ENCODE peak calls at places on chromosomes 16 and 17, in five cellular contexts. N is heart right ventricle, L is HCT116, K is uterus, E is left ventricle myocardium inferior. P is an unnamed sample.

GRCh38 chr17:68981288-68981687 is 26.1 kb upstream of the ABCA8 start:
- DNase-seq in K (peak), L (no peak), E (no peak), N (no peak), P (no peak)

GRCh38 chr17:81814748-81815645 is 11.0 kb downstream of the GCGR start:
- DNase-seq in N (no peak), L (no peak), E (no peak), K (no peak), P (no peak)

GRCh38 chr16:8858994-8859912 is 9.6 kb downstream of the CARHSP1 start:
- DNase-seq in L (no peak), K (no peak), N (no peak), E (no peak), P (no peak)

GRCh38 chr17:82939213-82940030 is 99.6 kb upstream of the ZNF750 start:
- DNase-seq in K (no peak), L (no peak), N (peak), E (peak), P (peak)

GRCh38 chr17:7191571-7192270 is 12.6 kb upstream of the ASGR1 start:
- DNase-seq in K (peak), N (no peak), L (no peak), E (no peak), P (no peak)

GRCh38 chr16:10992112-10992511 is 47.7 kb downstream of the CLEC16A start:
- DNase-seq in N (no peak), K (no peak), E (no peak), L (no peak), P (no peak)

GRCh38 chr16:11133344-11133921 is 122.6 kb downstream of the SOCS1 start:
- DNase-seq in E (peak), L (peak), N (peak), K (peak), P (no peak)

GRCh38 chr16:50430076-50430475 is 61.3 kb upstream of the BRD7 start:
- DNase-seq in E (no peak), L (no peak), N (no peak), K (no peak), P (no peak)

GRCh38 chr16:67884684-67885083 is at the start of gene NRN1L:
- DNase-seq in L (no peak), K (peak), N (peak), E (peak), P (no peak)

GRCh38 chr17:17710728-17711541 is 29.7 kb downstream of the RAI1 start:
- DNase-seq in E (no peak), K (peak), N (no peak), L (peak), P (no peak)

DNA sequence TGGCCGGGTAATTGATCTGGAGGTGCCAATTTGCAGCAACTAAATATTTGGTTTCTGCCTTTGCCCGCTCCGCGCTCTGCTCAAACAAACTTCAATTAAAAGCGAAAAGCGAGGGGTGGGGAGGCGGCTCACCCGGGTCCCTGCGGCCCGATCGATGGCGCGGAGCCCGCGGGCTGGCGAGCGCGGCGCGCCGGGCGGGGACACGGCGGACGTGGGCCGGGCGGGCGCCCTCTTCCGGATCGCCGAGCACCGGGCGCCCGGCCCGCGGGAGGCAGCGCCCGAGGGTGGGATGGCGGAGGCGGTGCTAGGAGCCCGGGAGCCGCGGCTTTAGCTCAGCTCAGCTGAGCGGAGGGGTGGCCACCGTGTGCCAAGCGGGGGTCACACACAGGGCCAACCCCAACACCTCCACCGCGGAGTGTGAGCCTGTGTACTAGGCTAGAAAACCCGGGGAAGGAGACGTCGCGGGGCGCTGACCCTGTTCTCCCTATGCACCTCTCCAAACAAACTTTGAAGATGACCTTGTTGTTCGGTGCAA is 32.2 kb downstream of the DCAKD start:
- DNase-seq in L (no peak), K (no peak), N (peak), E (peak), P (no peak)
- TF ChIP-seq CTCF in L (peak), K (peak), N (peak), E (peak), P (no peak)

GRCh38 chr16:24114876-24115275 is 141.3 kb upstream of the CACNG3 start:
- DNase-seq in L (no peak), E (no peak), N (no peak), K (no peak), P (no peak)

GRCh38 chr16:24116989-24117388 is 139.1 kb upstream of the CACNG3 start:
- DNase-seq in E (no peak), L (no peak), N (no peak), K (no peak), P (no peak)

GRCh38 chr16:24118126-24118821 is 137.9 kb upstream of the CACNG3 start:
- DNase-seq in N (no peak), K (no peak), E (no peak), L (no peak), P (no peak)

GRCh38 chr16:24117680-24118079 is 138.5 kb upstream of the CACNG3 start:
- DNase-seq in N (no peak), E (no peak), K (no peak), L (no peak), P (no peak)

DNA sequence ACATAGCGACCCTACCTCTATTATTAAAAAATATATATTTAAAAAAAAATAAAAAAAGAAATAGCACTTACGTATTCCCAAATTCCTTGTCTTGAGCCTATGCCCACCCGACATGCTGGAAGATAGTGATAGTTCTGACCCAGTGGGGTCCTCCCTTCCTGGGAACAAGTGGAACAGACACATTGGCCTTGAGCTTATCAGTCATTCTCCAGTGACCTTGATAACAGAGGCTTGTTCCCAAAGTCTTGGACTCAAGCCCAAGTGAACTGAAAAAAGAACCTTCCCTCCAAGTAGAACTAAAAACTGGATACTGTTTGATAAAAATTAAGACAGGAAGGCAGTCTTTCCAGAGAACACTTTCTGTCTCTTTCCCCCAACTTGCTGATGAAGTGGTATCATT is 139.8 kb upstream of the CACNG3 start:
- DNase-seq in K (no peak), E (no peak), N (no peak), L (no peak), P (no peak)
- H3K27ac ChIP-seq in K (no peak), E (peak), N (peak), L (no peak), P (no peak)

DNA sequence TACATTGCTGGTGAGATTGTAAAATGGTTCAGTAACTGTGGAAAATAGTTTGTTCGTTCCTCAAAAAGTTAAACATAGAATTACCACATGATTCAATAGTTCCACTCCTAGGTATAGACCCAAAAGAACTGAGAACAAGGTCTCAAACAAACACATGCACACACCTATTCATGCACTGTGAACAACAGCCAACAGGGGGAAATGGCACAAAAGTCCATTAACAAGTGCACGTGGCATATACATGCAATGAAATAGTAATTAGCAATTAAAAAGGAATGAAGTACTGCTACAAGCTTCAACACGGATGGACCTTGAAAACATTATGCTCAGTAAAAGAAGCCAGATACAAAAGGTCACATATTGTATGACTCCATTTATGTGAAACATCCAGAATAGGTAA is 23.8 kb downstream of the SDK2 start:
- DNase-seq in E (no peak), L (no peak), K (no peak), N (no peak), P (no peak)
- TF ChIP-seq CTCF in E (no peak), L (peak), K (no peak), N (no peak), P (no peak)

DNA sequence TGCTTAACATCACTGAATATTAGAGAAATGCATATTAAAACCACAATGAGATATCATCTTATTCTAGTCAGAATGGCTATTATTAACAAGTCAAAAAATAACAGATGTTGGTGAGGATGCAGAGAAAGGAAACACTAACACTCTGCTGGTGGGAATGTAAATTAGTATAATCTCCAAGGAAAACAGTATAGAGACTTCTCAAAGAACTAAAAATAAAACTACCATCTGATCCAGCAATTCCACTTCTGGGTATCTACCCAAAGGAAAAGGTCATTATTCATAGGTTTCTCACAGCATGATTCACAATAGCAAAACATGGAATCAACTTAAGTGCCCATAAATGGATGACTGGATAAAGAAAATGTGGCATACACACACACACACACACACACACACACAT is 166.4 kb downstream of the CEP112 start:
- DNase-seq in E (no peak), N (no peak), K (no peak), L (no peak), P (no peak)
- H3K27ac ChIP-seq in E (no peak), N (no peak), K (no peak), L (no peak), P (no peak)

GRCh38 chr16:53542283-53542682 is 39.3 kb upstream of the AKTIP start:
- DNase-seq in N (no peak), E (no peak), K (no peak), L (no peak), P (no peak)
- TF ChIP-seq CTCF in N (no peak), E (no peak), K (no peak), L (no peak), P (no peak)

DNA sequence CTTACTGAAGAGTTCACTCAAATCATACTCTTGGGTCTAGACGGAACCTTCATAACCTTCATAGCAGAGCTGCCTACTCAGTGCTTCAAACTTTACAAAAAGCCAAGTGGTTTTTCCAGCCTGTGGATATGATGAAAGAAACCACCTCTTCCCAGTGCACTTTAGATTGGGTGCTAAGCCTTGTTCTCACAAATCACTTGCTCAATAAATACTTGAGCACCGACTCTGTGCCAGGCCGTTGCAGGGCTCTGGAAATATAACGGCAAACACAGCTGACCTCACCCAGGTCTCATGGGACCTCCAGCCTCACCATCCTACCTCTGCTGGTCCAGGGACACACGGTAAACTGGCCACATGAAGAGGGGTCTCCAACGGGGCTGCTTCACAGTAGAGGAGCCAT is 35.7 kb downstream of the CDRT4 start:
- DNase-seq in L (no peak), K (no peak), E (no peak), N (no peak), P (no peak)
- H3K27ac ChIP-seq in L (no peak), K (peak), E (peak), N (peak), P (no peak)

DNA sequence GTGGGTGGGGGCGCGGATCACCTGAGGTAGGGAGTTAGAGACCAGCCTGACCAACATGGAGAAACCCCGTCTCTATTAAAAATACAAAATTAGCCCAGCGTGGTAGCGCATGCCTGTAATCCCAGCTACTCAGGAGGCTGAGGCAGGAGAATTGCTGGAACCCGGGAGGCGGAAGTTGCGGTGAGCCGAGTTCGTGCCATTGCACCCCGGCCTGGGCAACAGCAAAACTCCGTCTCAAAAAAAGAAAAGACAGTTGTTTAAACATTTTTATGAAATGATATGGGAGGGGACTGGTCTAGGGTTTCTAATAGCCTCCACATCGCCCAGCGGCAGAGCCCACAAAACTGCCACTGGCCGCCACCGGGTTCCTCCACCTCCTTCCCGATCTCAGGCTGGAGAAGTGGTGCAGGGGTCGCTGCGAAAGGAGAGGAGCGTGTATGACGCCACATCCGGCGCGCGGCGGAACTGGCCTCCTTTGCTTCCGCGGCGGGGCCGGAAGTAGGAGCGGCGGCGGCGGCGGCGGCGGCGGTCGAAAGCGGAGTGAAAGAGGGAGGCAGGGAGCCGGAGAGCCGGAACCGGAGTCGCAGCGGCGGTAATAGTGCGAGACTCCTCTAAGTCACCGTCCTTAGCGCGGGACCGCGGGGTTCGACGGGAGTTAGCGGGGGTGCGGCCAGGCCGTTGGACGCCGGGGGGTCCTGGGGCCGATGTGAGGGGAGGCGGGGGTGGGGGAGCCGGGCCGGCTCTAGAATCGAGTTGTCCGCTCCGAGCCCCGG is at the start of gene PPP4C:
- DNase-seq in N (peak), K (peak), L (peak), E (peak), P (peak)
- TF ChIP-seq CTCF in N (no peak), K (no peak), L (no peak), E (peak), P (no peak)

P was measured in CD4-positive, alpha-beta T cell.